ENCODE peak calls at places on chromosome 4, in ten cellular contexts. One of them, this sample, is unnamed.

GRCh38 chr4:25908491-25908901 is 5.5 kb upstream of the SMIM20 start:
- DNase-seq in HFFc6: peak
- DNase-seq in activated naive CD4-positive, alpha-beta T cell treated with anti-CD3 and anti-CD28 coated beads for 36 hours: no peak
- DNase-seq in NCI-H460: peak
- DNase-seq in choroid plexus epithelial cell: peak
- DNase-seq in astrocyte: peak
- DNase-seq in stimulated activated naive B cell treated with anti-CD40 and anti-IgM and Interleukin-4, amounts not matched to agents 10 μg/mL and 1 μg/mL and 100 μg/mL, for 72 hours: no peak
- DNase-seq in tibial artery: no peak
- DNase-seq in MV-4-11: peak
- DNase-seq in body of pancreas: no peak
- DNase-seq in this sample: no peak

GRCh38 chr4:26127001-26127400 is 193.8 kb upstream of the RBPJ start:
- DNase-seq in HFFc6: no peak
- DNase-seq in activated naive CD4-positive, alpha-beta T cell treated with anti-CD3 and anti-CD28 coated beads for 36 hours: no peak
- DNase-seq in NCI-H460: no peak
- DNase-seq in choroid plexus epithelial cell: no peak
- DNase-seq in astrocyte: no peak
- DNase-seq in stimulated activated naive B cell treated with anti-CD40 and anti-IgM and Interleukin-4, amounts not matched to agents 10 μg/mL and 1 μg/mL and 100 μg/mL, for 72 hours: no peak
- DNase-seq in tibial artery: no peak
- DNase-seq in MV-4-11: no peak
- DNase-seq in body of pancreas: no peak
- DNase-seq in this sample: no peak

GRCh38 chr4:42348247-42348646 is 49.0 kb upstream of the SHISA3 start:
- DNase-seq in HFFc6: no peak
- DNase-seq in activated naive CD4-positive, alpha-beta T cell treated with anti-CD3 and anti-CD28 coated beads for 36 hours: no peak
- DNase-seq in NCI-H460: no peak
- DNase-seq in choroid plexus epithelial cell: no peak
- DNase-seq in astrocyte: no peak
- DNase-seq in stimulated activated naive B cell treated with anti-CD40 and anti-IgM and Interleukin-4, amounts not matched to agents 10 μg/mL and 1 μg/mL and 100 μg/mL, for 72 hours: no peak
- DNase-seq in tibial artery: no peak
- DNase-seq in MV-4-11: no peak
- DNase-seq in body of pancreas: no peak
- DNase-seq in this sample: no peak

GRCh38 chr4:41009411-41009810 is 204.9 kb downstream of the APBB2 start:
- DNase-seq in HFFc6: peak
- DNase-seq in activated naive CD4-positive, alpha-beta T cell treated with anti-CD3 and anti-CD28 coated beads for 36 hours: no peak
- DNase-seq in NCI-H460: peak
- DNase-seq in choroid plexus epithelial cell: peak
- DNase-seq in astrocyte: peak
- DNase-seq in stimulated activated naive B cell treated with anti-CD40 and anti-IgM and Interleukin-4, amounts not matched to agents 10 μg/mL and 1 μg/mL and 100 μg/mL, for 72 hours: no peak
- DNase-seq in tibial artery: no peak
- DNase-seq in MV-4-11: no peak
- DNase-seq in body of pancreas: no peak
- DNase-seq in this sample: no peak

GRCh38 chr4:108775921-108776320 is 13.1 kb upstream of the ETNPPL start:
- DNase-seq in HFFc6: no peak
- DNase-seq in activated naive CD4-positive, alpha-beta T cell treated with anti-CD3 and anti-CD28 coated beads for 36 hours: no peak
- DNase-seq in NCI-H460: no peak
- DNase-seq in choroid plexus epithelial cell: no peak
- DNase-seq in astrocyte: no peak
- DNase-seq in stimulated activated naive B cell treated with anti-CD40 and anti-IgM and Interleukin-4, amounts not matched to agents 10 μg/mL and 1 μg/mL and 100 μg/mL, for 72 hours: no peak
- DNase-seq in tibial artery: no peak
- DNase-seq in MV-4-11: no peak
- DNase-seq in body of pancreas: no peak
- DNase-seq in this sample: no peak

GRCh38 chr4:68368566-68369473 is 18.9 kb upstream of the YTHDC1 start:
- DNase-seq in HFFc6: peak
- DNase-seq in activated naive CD4-positive, alpha-beta T cell treated with anti-CD3 and anti-CD28 coated beads for 36 hours: no peak
- DNase-seq in NCI-H460: no peak
- DNase-seq in choroid plexus epithelial cell: peak
- DNase-seq in astrocyte: peak
- DNase-seq in stimulated activated naive B cell treated with anti-CD40 and anti-IgM and Interleukin-4, amounts not matched to agents 10 μg/mL and 1 μg/mL and 100 μg/mL, for 72 hours: no peak
- DNase-seq in tibial artery: no peak
- DNase-seq in MV-4-11: peak
- DNase-seq in body of pancreas: no peak
- DNase-seq in this sample: peak

GRCh38 chr4:1351854-1352633 is 5.0 kb downstream of the UVSSA start:
- DNase-seq in HFFc6: peak
- DNase-seq in activated naive CD4-positive, alpha-beta T cell treated with anti-CD3 and anti-CD28 coated beads for 36 hours: peak
- DNase-seq in NCI-H460: peak
- DNase-seq in choroid plexus epithelial cell: peak
- DNase-seq in astrocyte: peak
- DNase-seq in stimulated activated naive B cell treated with anti-CD40 and anti-IgM and Interleukin-4, amounts not matched to agents 10 μg/mL and 1 μg/mL and 100 μg/mL, for 72 hours: peak
- DNase-seq in tibial artery: peak
- DNase-seq in MV-4-11: peak
- DNase-seq in body of pancreas: peak
- DNase-seq in this sample: peak

GRCh38 chr4:24856586-24856985 is 56.3 kb downstream of the CCDC149 start:
- DNase-seq in HFFc6: peak
- DNase-seq in activated naive CD4-positive, alpha-beta T cell treated with anti-CD3 and anti-CD28 coated beads for 36 hours: no peak
- DNase-seq in NCI-H460: no peak
- DNase-seq in choroid plexus epithelial cell: peak
- DNase-seq in astrocyte: peak
- DNase-seq in stimulated activated naive B cell treated with anti-CD40 and anti-IgM and Interleukin-4, amounts not matched to agents 10 μg/mL and 1 μg/mL and 100 μg/mL, for 72 hours: no peak
- DNase-seq in tibial artery: peak
- DNase-seq in MV-4-11: peak
- DNase-seq in body of pancreas: no peak
- DNase-seq in this sample: no peak

GRCh38 chr4:41120297-41121217 is 93.8 kb downstream of the APBB2 start:
- DNase-seq in HFFc6: no peak
- DNase-seq in activated naive CD4-positive, alpha-beta T cell treated with anti-CD3 and anti-CD28 coated beads for 36 hours: no peak
- DNase-seq in NCI-H460: no peak
- DNase-seq in choroid plexus epithelial cell: peak
- DNase-seq in astrocyte: peak
- DNase-seq in stimulated activated naive B cell treated with anti-CD40 and anti-IgM and Interleukin-4, amounts not matched to agents 10 μg/mL and 1 μg/mL and 100 μg/mL, for 72 hours: no peak
- DNase-seq in tibial artery: peak
- DNase-seq in MV-4-11: no peak
- DNase-seq in body of pancreas: peak
- DNase-seq in this sample: no peak

GRCh38 chr4:150176559-150176958 is 98.3 kb downstream of the DCLK2 start:
- DNase-seq in HFFc6: peak
- DNase-seq in activated naive CD4-positive, alpha-beta T cell treated with anti-CD3 and anti-CD28 coated beads for 36 hours: no peak
- DNase-seq in NCI-H460: no peak
- DNase-seq in choroid plexus epithelial cell: no peak
- DNase-seq in astrocyte: peak
- DNase-seq in stimulated activated naive B cell treated with anti-CD40 and anti-IgM and Interleukin-4, amounts not matched to agents 10 μg/mL and 1 μg/mL and 100 μg/mL, for 72 hours: no peak
- DNase-seq in tibial artery: no peak
- DNase-seq in MV-4-11: no peak
- DNase-seq in body of pancreas: no peak
- DNase-seq in this sample: no peak

GRCh38 chr4:13821522-13821921 is 194.0 kb upstream of the BOD1L1 start:
- DNase-seq in HFFc6: no peak
- DNase-seq in activated naive CD4-positive, alpha-beta T cell treated with anti-CD3 and anti-CD28 coated beads for 36 hours: no peak
- DNase-seq in NCI-H460: no peak
- DNase-seq in choroid plexus epithelial cell: peak
- DNase-seq in astrocyte: no peak
- DNase-seq in stimulated activated naive B cell treated with anti-CD40 and anti-IgM and Interleukin-4, amounts not matched to agents 10 μg/mL and 1 μg/mL and 100 μg/mL, for 72 hours: no peak
- DNase-seq in tibial artery: no peak
- DNase-seq in MV-4-11: no peak
- DNase-seq in body of pancreas: no peak
- DNase-seq in this sample: no peak

GRCh38 chr4:188660796-188661195 is 521.6 kb downstream of the TRIML1 start:
- DNase-seq in HFFc6: no peak
- DNase-seq in activated naive CD4-positive, alpha-beta T cell treated with anti-CD3 and anti-CD28 coated beads for 36 hours: no peak
- DNase-seq in NCI-H460: no peak
- DNase-seq in choroid plexus epithelial cell: no peak
- DNase-seq in astrocyte: no peak
- DNase-seq in stimulated activated naive B cell treated with anti-CD40 and anti-IgM and Interleukin-4, amounts not matched to agents 10 μg/mL and 1 μg/mL and 100 μg/mL, for 72 hours: no peak
- DNase-seq in tibial artery: no peak
- DNase-seq in MV-4-11: no peak
- DNase-seq in body of pancreas: no peak
- DNase-seq in this sample: no peak

This sample was measured in KBM-7.